ENCODE peak calls at places on chromosomes 11 and 22, in eight cellular contexts. One of them, this sample, is unnamed.

GRCh38 chr11:45193695-45194094 is 47.3 kb downstream of the PRDM11 start:
- DNase-seq in ELR: no peak
- DNase-seq in nephron progenitor cell: no peak
- DNase-seq in fibroblast of mammary gland: no peak
- DNase-seq in AG04449: no peak
- DNase-seq in SW 1271: no peak
- DNase-seq in body of pancreas: no peak
- DNase-seq in stimulated activated CD4-positive, alpha-beta T cell treated with anti-CD3 and anti-CD28 coated beads, TNF-alpha, amount 100 ng/mL, for 48 hours: no peak
- DNase-seq in this sample: no peak

GRCh38 chr11:31809857-31810778 is 1.0 kb downstream of the PAX6 start:
- DNase-seq in nephron progenitor cell: peak; percentile 69
- DNase-seq in ELR: peak; percentile 44
- DNase-seq in stimulated activated CD4-positive, alpha-beta T cell treated with anti-CD3 and anti-CD28 coated beads, TNF-alpha, amount 100 ng/mL, for 48 hours: no peak
- DNase-seq in SW 1271: no peak
- DNase-seq in fibroblast of mammary gland: peak; percentile 26
- DNase-seq in body of pancreas: no peak
- DNase-seq in AG04449: no peak
- DNase-seq in this sample: no peak

GRCh38 chr22:28424427-28425080 is 255.1 kb downstream of the TTC28 start:
- DNase-seq in ELR: peak; percentile 15
- DNase-seq in fibroblast of mammary gland: peak; percentile 52
- DNase-seq in stimulated activated CD4-positive, alpha-beta T cell treated with anti-CD3 and anti-CD28 coated beads, TNF-alpha, amount 100 ng/mL, for 48 hours: no peak
- DNase-seq in nephron progenitor cell: no peak
- DNase-seq in SW 1271: no peak
- DNase-seq in body of pancreas: no peak
- DNase-seq in AG04449: no peak
- DNase-seq in this sample: no peak

GRCh38 chr11:117565709-117566108 is 231.3 kb downstream of the DSCAML1 start:
- DNase-seq in SW 1271: no peak
- DNase-seq in AG04449: no peak
- DNase-seq in stimulated activated CD4-positive, alpha-beta T cell treated with anti-CD3 and anti-CD28 coated beads, TNF-alpha, amount 100 ng/mL, for 48 hours: no peak
- DNase-seq in ELR: no peak
- DNase-seq in fibroblast of mammary gland: no peak
- DNase-seq in body of pancreas: no peak
- DNase-seq in nephron progenitor cell: no peak
- DNase-seq in this sample: no peak

GRCh38 chr22:32097018-32097417 is 54.0 kb downstream of the SLC5A1 start:
- DNase-seq in body of pancreas: no peak
- DNase-seq in ELR: no peak
- DNase-seq in nephron progenitor cell: no peak
- DNase-seq in fibroblast of mammary gland: no peak
- DNase-seq in stimulated activated CD4-positive, alpha-beta T cell treated with anti-CD3 and anti-CD28 coated beads, TNF-alpha, amount 100 ng/mL, for 48 hours: no peak
- DNase-seq in SW 1271: no peak
- DNase-seq in AG04449: no peak
- DNase-seq in this sample: no peak

GRCh38 chr11:70331901-70332300 is 61.4 kb downstream of the PPFIA1 start:
- DNase-seq in nephron progenitor cell: no peak
- DNase-seq in AG04449: no peak
- DNase-seq in ELR: no peak
- DNase-seq in fibroblast of mammary gland: no peak
- DNase-seq in stimulated activated CD4-positive, alpha-beta T cell treated with anti-CD3 and anti-CD28 coated beads, TNF-alpha, amount 100 ng/mL, for 48 hours: no peak
- DNase-seq in SW 1271: no peak
- DNase-seq in body of pancreas: no peak
- DNase-seq in this sample: no peak

GRCh38 chr11:96307748-96308133 is 35.3 kb downstream of the MAML2 start:
- DNase-seq in nephron progenitor cell: no peak
- DNase-seq in fibroblast of mammary gland: peak; percentile 95
- DNase-seq in stimulated activated CD4-positive, alpha-beta T cell treated with anti-CD3 and anti-CD28 coated beads, TNF-alpha, amount 100 ng/mL, for 48 hours: no peak
- DNase-seq in ELR: peak; percentile 96
- DNase-seq in body of pancreas: no peak
- DNase-seq in SW 1271: no peak
- DNase-seq in AG04449: peak; percentile 66
- DNase-seq in this sample: peak; percentile 75

GRCh38 chr22:44147821-44148574 is 32.7 kb upstream of the PARVG start:
- DNase-seq in fibroblast of mammary gland: no peak
- DNase-seq in stimulated activated CD4-positive, alpha-beta T cell treated with anti-CD3 and anti-CD28 coated beads, TNF-alpha, amount 100 ng/mL, for 48 hours: no peak
- DNase-seq in AG04449: peak; percentile 42
- DNase-seq in SW 1271: no peak
- DNase-seq in nephron progenitor cell: peak; percentile 35
- DNase-seq in ELR: no peak
- DNase-seq in body of pancreas: no peak
- DNase-seq in this sample: no peak

GRCh38 chr11:86230196-86230813 is 14.2 kb upstream of the EED start:
- DNase-seq in AG04449: no peak
- DNase-seq in stimulated activated CD4-positive, alpha-beta T cell treated with anti-CD3 and anti-CD28 coated beads, TNF-alpha, amount 100 ng/mL, for 48 hours: no peak
- DNase-seq in SW 1271: no peak
- DNase-seq in nephron progenitor cell: no peak
- DNase-seq in ELR: peak; percentile 65
- DNase-seq in body of pancreas: no peak
- DNase-seq in fibroblast of mammary gland: no peak
- DNase-seq in this sample: no peak

GRCh38 chr11:36030707-36031365 is 87.0 kb downstream of the LDLRAD3 start:
- DNase-seq in ELR: no peak
- DNase-seq in fibroblast of mammary gland: peak; percentile 74
- DNase-seq in AG04449: peak; percentile 36
- DNase-seq in stimulated activated CD4-positive, alpha-beta T cell treated with anti-CD3 and anti-CD28 coated beads, TNF-alpha, amount 100 ng/mL, for 48 hours: no peak
- DNase-seq in body of pancreas: no peak
- DNase-seq in nephron progenitor cell: no peak
- DNase-seq in SW 1271: no peak
- DNase-seq in this sample: no peak

GRCh38 chr11:2265854-2266585 is 4.4 kb downstream of the ASCL2 start:
- DNase-seq in AG04449: no peak
- DNase-seq in ELR: no peak
- DNase-seq in fibroblast of mammary gland: no peak
- DNase-seq in body of pancreas: no peak
- DNase-seq in stimulated activated CD4-positive, alpha-beta T cell treated with anti-CD3 and anti-CD28 coated beads, TNF-alpha, amount 100 ng/mL, for 48 hours: no peak
- DNase-seq in nephron progenitor cell: no peak
- DNase-seq in SW 1271: no peak
- DNase-seq in this sample: peak; percentile 16

GRCh38 chr11:115933564-115933963 is 429.3 kb upstream of the CADM1 start:
- DNase-seq in fibroblast of mammary gland: no peak
- DNase-seq in ELR: no peak
- DNase-seq in body of pancreas: no peak
- DNase-seq in nephron progenitor cell: no peak
- DNase-seq in AG04449: no peak
- DNase-seq in SW 1271: no peak
- DNase-seq in stimulated activated CD4-positive, alpha-beta T cell treated with anti-CD3 and anti-CD28 coated beads, TNF-alpha, amount 100 ng/mL, for 48 hours: no peak
- DNase-seq in this sample: no peak

GRCh38 chr11:30521297-30522071 is 64.7 kb downstream of the MPPED2 start:
- DNase-seq in stimulated activated CD4-positive, alpha-beta T cell treated with anti-CD3 and anti-CD28 coated beads, TNF-alpha, amount 100 ng/mL, for 48 hours: no peak
- DNase-seq in body of pancreas: no peak
- DNase-seq in fibroblast of mammary gland: no peak
- DNase-seq in AG04449: no peak
- DNase-seq in ELR: no peak
- DNase-seq in nephron progenitor cell: peak; percentile 6
- DNase-seq in SW 1271: no peak
- DNase-seq in this sample: no peak

GRCh38 chr11:96293583-96293982 is 49.4 kb downstream of the MAML2 start:
- DNase-seq in body of pancreas: no peak
- DNase-seq in stimulated activated CD4-positive, alpha-beta T cell treated with anti-CD3 and anti-CD28 coated beads, TNF-alpha, amount 100 ng/mL, for 48 hours: no peak
- DNase-seq in AG04449: no peak
- DNase-seq in ELR: no peak
- DNase-seq in fibroblast of mammary gland: peak; percentile 39
- DNase-seq in nephron progenitor cell: no peak
- DNase-seq in SW 1271: no peak
- DNase-seq in this sample: no peak

GRCh38 chr22:26448334-26448733 is 19.3 kb downstream of the ASPHD2 start:
- DNase-seq in ELR: no peak
- DNase-seq in stimulated activated CD4-positive, alpha-beta T cell treated with anti-CD3 and anti-CD28 coated beads, TNF-alpha, amount 100 ng/mL, for 48 hours: no peak
- DNase-seq in fibroblast of mammary gland: no peak
- DNase-seq in AG04449: no peak
- DNase-seq in body of pancreas: no peak
- DNase-seq in nephron progenitor cell: no peak
- DNase-seq in SW 1271: no peak
- DNase-seq in this sample: no peak

GRCh38 chr22:24694971-24695928 is 79.3 kb downstream of the PIWIL3 start:
- DNase-seq in body of pancreas: no peak
- DNase-seq in AG04449: no peak
- DNase-seq in ELR: no peak
- DNase-seq in stimulated activated CD4-positive, alpha-beta T cell treated with anti-CD3 and anti-CD28 coated beads, TNF-alpha, amount 100 ng/mL, for 48 hours: no peak
- DNase-seq in nephron progenitor cell: no peak
- DNase-seq in SW 1271: no peak
- DNase-seq in fibroblast of mammary gland: no peak
- DNase-seq in this sample: peak; percentile 60

GRCh38 chr11:7892751-7893356 is 38.2 kb downstream of the OR10A6 start:
- DNase-seq in SW 1271: no peak
- DNase-seq in nephron progenitor cell: no peak
- DNase-seq in ELR: peak; percentile 83
- DNase-seq in stimulated activated CD4-positive, alpha-beta T cell treated with anti-CD3 and anti-CD28 coated beads, TNF-alpha, amount 100 ng/mL, for 48 hours: no peak
- DNase-seq in AG04449: peak; percentile 28
- DNase-seq in body of pancreas: no peak
- DNase-seq in fibroblast of mammary gland: peak; percentile 77
- DNase-seq in this sample: no peak

GRCh38 chr22:46355996-46356471 is 20.5 kb downstream of the TRMU start:
- DNase-seq in fibroblast of mammary gland: no peak
- DNase-seq in stimulated activated CD4-positive, alpha-beta T cell treated with anti-CD3 and anti-CD28 coated beads, TNF-alpha, amount 100 ng/mL, for 48 hours: no peak
- DNase-seq in SW 1271: no peak
- DNase-seq in body of pancreas: no peak
- DNase-seq in ELR: no peak
- DNase-seq in nephron progenitor cell: no peak
- DNase-seq in AG04449: no peak
- DNase-seq in this sample: no peak

GRCh38 chr22:23175817-23176644 is 4.3 kb upstream of the BCR start:
- DNase-seq in fibroblast of mammary gland: no peak
- DNase-seq in SW 1271: no peak
- DNase-seq in nephron progenitor cell: no peak
- DNase-seq in body of pancreas: no peak
- DNase-seq in ELR: no peak
- DNase-seq in stimulated activated CD4-positive, alpha-beta T cell treated with anti-CD3 and anti-CD28 coated beads, TNF-alpha, amount 100 ng/mL, for 48 hours: no peak
- DNase-seq in AG04449: no peak
- DNase-seq in this sample: no peak

GRCh38 chr11:93525601-93526000 is 17.6 kb downstream of the SMCO4 start:
- DNase-seq in SW 1271: no peak
- DNase-seq in body of pancreas: no peak
- DNase-seq in AG04449: no peak
- DNase-seq in ELR: no peak
- DNase-seq in fibroblast of mammary gland: peak; percentile 61
- DNase-seq in nephron progenitor cell: no peak
- DNase-seq in stimulated activated CD4-positive, alpha-beta T cell treated with anti-CD3 and anti-CD28 coated beads, TNF-alpha, amount 100 ng/mL, for 48 hours: no peak
- DNase-seq in this sample: no peak

GRCh38 chr11:70766901-70767300 is 368.6 kb downstream of the CTTN start:
- DNase-seq in body of pancreas: no peak
- DNase-seq in ELR: no peak
- DNase-seq in stimulated activated CD4-positive, alpha-beta T cell treated with anti-CD3 and anti-CD28 coated beads, TNF-alpha, amount 100 ng/mL, for 48 hours: no peak
- DNase-seq in AG04449: no peak
- DNase-seq in fibroblast of mammary gland: no peak
- DNase-seq in SW 1271: no peak
- DNase-seq in nephron progenitor cell: no peak
- DNase-seq in this sample: no peak

GRCh38 chr11:61863548-61864081 is 27.7 kb downstream of the FADS3 start:
- DNase-seq in nephron progenitor cell: no peak
- DNase-seq in body of pancreas: no peak
- DNase-seq in SW 1271: no peak
- DNase-seq in AG04449: no peak
- DNase-seq in stimulated activated CD4-positive, alpha-beta T cell treated with anti-CD3 and anti-CD28 coated beads, TNF-alpha, amount 100 ng/mL, for 48 hours: no peak
- DNase-seq in ELR: no peak
- DNase-seq in fibroblast of mammary gland: no peak
- DNase-seq in this sample: no peak

GRCh38 chr11:129460714-129461113 is 85.1 kb downstream of the BARX2 start:
- DNase-seq in SW 1271: no peak
- DNase-seq in AG04449: no peak
- DNase-seq in ELR: no peak
- DNase-seq in stimulated activated CD4-positive, alpha-beta T cell treated with anti-CD3 and anti-CD28 coated beads, TNF-alpha, amount 100 ng/mL, for 48 hours: no peak
- DNase-seq in body of pancreas: no peak
- DNase-seq in nephron progenitor cell: no peak
- DNase-seq in fibroblast of mammary gland: no peak
- DNase-seq in this sample: no peak

GRCh38 chr22:41596776-41597634 is 7.4 kb upstream of the PMM1 start:
- DNase-seq in fibroblast of mammary gland: peak; percentile 53
- DNase-seq in AG04449: no peak
- DNase-seq in SW 1271: no peak
- DNase-seq in body of pancreas: peak; percentile 80
- DNase-seq in stimulated activated CD4-positive, alpha-beta T cell treated with anti-CD3 and anti-CD28 coated beads, TNF-alpha, amount 100 ng/mL, for 48 hours: no peak
- DNase-seq in ELR: peak; percentile 68
- DNase-seq in nephron progenitor cell: peak; percentile 65
- DNase-seq in this sample: peak; percentile 57

GRCh38 chr22:46079861-46080821 is 70.2 kb upstream of the PPARA start:
- DNase-seq in ELR: peak; percentile 89
- DNase-seq in SW 1271: peak; percentile 66
- DNase-seq in AG04449: no peak
- DNase-seq in nephron progenitor cell: no peak
- DNase-seq in fibroblast of mammary gland: peak; percentile 86
- DNase-seq in body of pancreas: peak; percentile 75
- DNase-seq in stimulated activated CD4-positive, alpha-beta T cell treated with anti-CD3 and anti-CD28 coated beads, TNF-alpha, amount 100 ng/mL, for 48 hours: no peak
- DNase-seq in this sample: no peak

GRCh38 chr11:111668980-111669379 is 66.7 kb downstream of the SIK2 start:
- DNase-seq in AG04449: no peak
- DNase-seq in SW 1271: no peak
- DNase-seq in body of pancreas: no peak
- DNase-seq in nephron progenitor cell: no peak
- DNase-seq in stimulated activated CD4-positive, alpha-beta T cell treated with anti-CD3 and anti-CD28 coated beads, TNF-alpha, amount 100 ng/mL, for 48 hours: no peak
- DNase-seq in fibroblast of mammary gland: no peak
- DNase-seq in ELR: no peak
- DNase-seq in this sample: no peak

GRCh38 chr11:65883786-65884715 is 4.2 kb downstream of the FIBP start:
- DNase-seq in fibroblast of mammary gland: no peak
- DNase-seq in body of pancreas: no peak
- DNase-seq in nephron progenitor cell: no peak
- DNase-seq in AG04449: no peak
- DNase-seq in SW 1271: no peak
- DNase-seq in ELR: no peak
- DNase-seq in stimulated activated CD4-positive, alpha-beta T cell treated with anti-CD3 and anti-CD28 coated beads, TNF-alpha, amount 100 ng/mL, for 48 hours: no peak
- DNase-seq in this sample: no peak

GRCh38 chr11:16547879-16548278 is 190.6 kb upstream of the C11orf58 start:
- DNase-seq in ELR: no peak
- DNase-seq in SW 1271: no peak
- DNase-seq in AG04449: no peak
- DNase-seq in body of pancreas: no peak
- DNase-seq in nephron progenitor cell: no peak
- DNase-seq in stimulated activated CD4-positive, alpha-beta T cell treated with anti-CD3 and anti-CD28 coated beads, TNF-alpha, amount 100 ng/mL, for 48 hours: no peak
- DNase-seq in fibroblast of mammary gland: no peak
- DNase-seq in this sample: no peak

GRCh38 chr11:16978021-16978370 is 36.2 kb downstream of the PLEKHA7 start:
- DNase-seq in body of pancreas: no peak
- DNase-seq in fibroblast of mammary gland: no peak
- DNase-seq in nephron progenitor cell: no peak
- DNase-seq in stimulated activated CD4-positive, alpha-beta T cell treated with anti-CD3 and anti-CD28 coated beads, TNF-alpha, amount 100 ng/mL, for 48 hours: no peak
- DNase-seq in SW 1271: no peak
- DNase-seq in ELR: no peak
- DNase-seq in AG04449: no peak
- DNase-seq in this sample: no peak

GRCh38 chr11:117199061-117199915 is at the start of gene TAGLN:
- DNase-seq in ELR: peak; percentile 76
- DNase-seq in nephron progenitor cell: peak; percentile 60
- DNase-seq in AG04449: peak; percentile 87
- DNase-seq in body of pancreas: peak; percentile 35
- DNase-seq in fibroblast of mammary gland: peak; percentile 72
- DNase-seq in SW 1271: no peak
- DNase-seq in stimulated activated CD4-positive, alpha-beta T cell treated with anti-CD3 and anti-CD28 coated beads, TNF-alpha, amount 100 ng/mL, for 48 hours: no peak
- DNase-seq in this sample: peak; percentile 55

GRCh38 chr11:120057028-120057330 is 80.9 kb downstream of the TRIM29 start:
- DNase-seq in body of pancreas: no peak
- DNase-seq in nephron progenitor cell: no peak
- DNase-seq in ELR: no peak
- DNase-seq in fibroblast of mammary gland: no peak
- DNase-seq in stimulated activated CD4-positive, alpha-beta T cell treated with anti-CD3 and anti-CD28 coated beads, TNF-alpha, amount 100 ng/mL, for 48 hours: no peak
- DNase-seq in AG04449: no peak
- DNase-seq in SW 1271: no peak
- DNase-seq in this sample: no peak

This sample was measured in colonic mucosa.